ENCODE peak calls at places on chromosome X, in eight cellular contexts. One of them, this sample, is unnamed.

GRCh38 chrX:78384486-78384885 is 57.1 kb upstream of the CYSLTR1 start:
- DNase-seq in GM04504: no peak
- DNase-seq in activated CD8-positive, alpha-beta memory T cell treated with anti-CD3 and anti-CD28 coated beads for 48 hours: no peak
- DNase-seq in activated T-helper 1 cell treated with anti-CD3 and anti-CD28 coated beads, Interleukin-2, amount 50 U/mL, for 16 hours: no peak
- DNase-seq in T-helper 2 cell: no peak
- DNase-seq in amniotic stem cell: no peak
- DNase-seq in NCI-H774: no peak
- DNase-seq in Calu3: no peak
- DNase-seq in this sample: no peak

GRCh38 chrX:64977830-64978229 is 1.6 kb upstream of the ZC4H2 start:
- DNase-seq in GM04504: no peak
- DNase-seq in activated CD8-positive, alpha-beta memory T cell treated with anti-CD3 and anti-CD28 coated beads for 48 hours: no peak
- DNase-seq in activated T-helper 1 cell treated with anti-CD3 and anti-CD28 coated beads, Interleukin-2, amount 50 U/mL, for 16 hours: no peak
- DNase-seq in T-helper 2 cell: no peak
- DNase-seq in amniotic stem cell: no peak
- DNase-seq in NCI-H774: no peak
- DNase-seq in Calu3: no peak
- DNase-seq in this sample: no peak

GRCh38 chrX:136310411-136310810 is 9.6 kb downstream of the ADGRG4 start:
- DNase-seq in GM04504: no peak
- DNase-seq in activated CD8-positive, alpha-beta memory T cell treated with anti-CD3 and anti-CD28 coated beads for 48 hours: no peak
- DNase-seq in activated T-helper 1 cell treated with anti-CD3 and anti-CD28 coated beads, Interleukin-2, amount 50 U/mL, for 16 hours: no peak
- DNase-seq in T-helper 2 cell: no peak
- DNase-seq in amniotic stem cell: no peak
- DNase-seq in NCI-H774: no peak
- DNase-seq in Calu3: no peak
- DNase-seq in this sample: no peak

GRCh38 chrX:23832750-23833149 is 49.8 kb downstream of the SAT1 start:
- DNase-seq in GM04504: no peak
- DNase-seq in activated CD8-positive, alpha-beta memory T cell treated with anti-CD3 and anti-CD28 coated beads for 48 hours: no peak
- DNase-seq in activated T-helper 1 cell treated with anti-CD3 and anti-CD28 coated beads, Interleukin-2, amount 50 U/mL, for 16 hours: no peak
- DNase-seq in T-helper 2 cell: no peak
- DNase-seq in amniotic stem cell: no peak
- DNase-seq in NCI-H774: no peak
- DNase-seq in Calu3: no peak
- DNase-seq in this sample: no peak

GRCh38 chrX:20969565-20969964 is 404.7 kb upstream of the CNKSR2 start:
- DNase-seq in GM04504: no peak
- DNase-seq in activated CD8-positive, alpha-beta memory T cell treated with anti-CD3 and anti-CD28 coated beads for 48 hours: no peak
- DNase-seq in activated T-helper 1 cell treated with anti-CD3 and anti-CD28 coated beads, Interleukin-2, amount 50 U/mL, for 16 hours: no peak
- DNase-seq in T-helper 2 cell: no peak
- DNase-seq in amniotic stem cell: no peak
- DNase-seq in NCI-H774: no peak
- DNase-seq in Calu3: no peak
- DNase-seq in this sample: no peak

GRCh38 chrX:27555514-27555913 is 34.6 kb upstream of the DCAF8L2 start:
- DNase-seq in GM04504: no peak
- DNase-seq in activated CD8-positive, alpha-beta memory T cell treated with anti-CD3 and anti-CD28 coated beads for 48 hours: no peak
- DNase-seq in activated T-helper 1 cell treated with anti-CD3 and anti-CD28 coated beads, Interleukin-2, amount 50 U/mL, for 16 hours: no peak
- DNase-seq in T-helper 2 cell: no peak
- DNase-seq in amniotic stem cell: no peak
- DNase-seq in NCI-H774: peak; percentile 0
- DNase-seq in Calu3: peak; percentile 6
- DNase-seq in this sample: no peak

GRCh38 chrX:129427267-129427666 is 96.0 kb downstream of the SMARCA1 start:
- DNase-seq in GM04504: no peak
- DNase-seq in activated CD8-positive, alpha-beta memory T cell treated with anti-CD3 and anti-CD28 coated beads for 48 hours: no peak
- DNase-seq in activated T-helper 1 cell treated with anti-CD3 and anti-CD28 coated beads, Interleukin-2, amount 50 U/mL, for 16 hours: no peak
- DNase-seq in T-helper 2 cell: no peak
- DNase-seq in amniotic stem cell: no peak
- DNase-seq in NCI-H774: no peak
- DNase-seq in Calu3: peak; percentile 1
- DNase-seq in this sample: no peak

GRCh38 chrX:43559643-43560042 is 96.5 kb upstream of the MAOA start:
- DNase-seq in GM04504: no peak
- DNase-seq in activated CD8-positive, alpha-beta memory T cell treated with anti-CD3 and anti-CD28 coated beads for 48 hours: no peak
- DNase-seq in activated T-helper 1 cell treated with anti-CD3 and anti-CD28 coated beads, Interleukin-2, amount 50 U/mL, for 16 hours: peak; percentile 3
- DNase-seq in T-helper 2 cell: no peak
- DNase-seq in amniotic stem cell: no peak
- DNase-seq in NCI-H774: peak; percentile 20
- DNase-seq in Calu3: peak; percentile 55
- DNase-seq in this sample: peak; percentile 52

GRCh38 chrX:15530318-15530717 is 29.7 kb downstream of the BMX start:
- DNase-seq in GM04504: no peak
- DNase-seq in activated CD8-positive, alpha-beta memory T cell treated with anti-CD3 and anti-CD28 coated beads for 48 hours: no peak
- DNase-seq in activated T-helper 1 cell treated with anti-CD3 and anti-CD28 coated beads, Interleukin-2, amount 50 U/mL, for 16 hours: no peak
- DNase-seq in T-helper 2 cell: no peak
- DNase-seq in amniotic stem cell: no peak
- DNase-seq in NCI-H774: no peak
- DNase-seq in Calu3: peak; percentile 52
- DNase-seq in this sample: no peak

GRCh38 chrX:13215729-13216128 is 104.1 kb downstream of the ATXN3L start:
- DNase-seq in GM04504: no peak
- DNase-seq in activated CD8-positive, alpha-beta memory T cell treated with anti-CD3 and anti-CD28 coated beads for 48 hours: no peak
- DNase-seq in activated T-helper 1 cell treated with anti-CD3 and anti-CD28 coated beads, Interleukin-2, amount 50 U/mL, for 16 hours: no peak
- DNase-seq in T-helper 2 cell: no peak
- DNase-seq in amniotic stem cell: peak; percentile 2
- DNase-seq in NCI-H774: no peak
- DNase-seq in Calu3: no peak
- DNase-seq in this sample: no peak

GRCh38 chrX:118459494-118459893 is 36.1 kb upstream of the DOCK11 start:
- DNase-seq in GM04504: peak; percentile 15
- DNase-seq in activated CD8-positive, alpha-beta memory T cell treated with anti-CD3 and anti-CD28 coated beads for 48 hours: no peak
- DNase-seq in activated T-helper 1 cell treated with anti-CD3 and anti-CD28 coated beads, Interleukin-2, amount 50 U/mL, for 16 hours: no peak
- DNase-seq in T-helper 2 cell: peak; percentile 3
- DNase-seq in amniotic stem cell: no peak
- DNase-seq in NCI-H774: peak; percentile 59
- DNase-seq in Calu3: peak; percentile 32
- DNase-seq in this sample: no peak

GRCh38 chrX:17547658-17548057 is 172.7 kb downstream of the NHS start:
- DNase-seq in GM04504: peak; percentile 56
- DNase-seq in activated CD8-positive, alpha-beta memory T cell treated with anti-CD3 and anti-CD28 coated beads for 48 hours: no peak
- DNase-seq in activated T-helper 1 cell treated with anti-CD3 and anti-CD28 coated beads, Interleukin-2, amount 50 U/mL, for 16 hours: no peak
- DNase-seq in T-helper 2 cell: no peak
- DNase-seq in amniotic stem cell: no peak
- DNase-seq in NCI-H774: peak; percentile 13
- DNase-seq in Calu3: peak; percentile 84
- DNase-seq in this sample: peak; percentile 92

GRCh38 chrX:57977992-57978391 is 67.7 kb upstream of the ZXDA start:
- DNase-seq in GM04504: no peak
- DNase-seq in activated CD8-positive, alpha-beta memory T cell treated with anti-CD3 and anti-CD28 coated beads for 48 hours: no peak
- DNase-seq in activated T-helper 1 cell treated with anti-CD3 and anti-CD28 coated beads, Interleukin-2, amount 50 U/mL, for 16 hours: no peak
- DNase-seq in T-helper 2 cell: no peak
- DNase-seq in amniotic stem cell: no peak
- DNase-seq in NCI-H774: no peak
- DNase-seq in Calu3: no peak
- DNase-seq in this sample: no peak

GRCh38 chrX:48897157-48897620 is 379 bp downstream of the TIMM17B start:
- DNase-seq in GM04504: no peak
- DNase-seq in activated CD8-positive, alpha-beta memory T cell treated with anti-CD3 and anti-CD28 coated beads for 48 hours: no peak
- DNase-seq in activated T-helper 1 cell treated with anti-CD3 and anti-CD28 coated beads, Interleukin-2, amount 50 U/mL, for 16 hours: no peak
- DNase-seq in T-helper 2 cell: peak; percentile 60
- DNase-seq in amniotic stem cell: peak; percentile 8
- DNase-seq in NCI-H774: peak; percentile 61
- DNase-seq in Calu3: peak; percentile 85
- DNase-seq in this sample: peak; percentile 83

GRCh38 chrX:97401154-97401553 is 517.4 kb downstream of the RPA4 start:
- DNase-seq in GM04504: no peak
- DNase-seq in activated CD8-positive, alpha-beta memory T cell treated with anti-CD3 and anti-CD28 coated beads for 48 hours: no peak
- DNase-seq in activated T-helper 1 cell treated with anti-CD3 and anti-CD28 coated beads, Interleukin-2, amount 50 U/mL, for 16 hours: no peak
- DNase-seq in T-helper 2 cell: no peak
- DNase-seq in amniotic stem cell: no peak
- DNase-seq in NCI-H774: no peak
- DNase-seq in Calu3: no peak
- DNase-seq in this sample: no peak

GRCh38 chrX:12771445-12772069 is 19.7 kb upstream of the PRPS2 start:
- DNase-seq in GM04504: no peak
- DNase-seq in activated CD8-positive, alpha-beta memory T cell treated with anti-CD3 and anti-CD28 coated beads for 48 hours: peak; percentile 37
- DNase-seq in activated T-helper 1 cell treated with anti-CD3 and anti-CD28 coated beads, Interleukin-2, amount 50 U/mL, for 16 hours: peak; percentile 40
- DNase-seq in T-helper 2 cell: peak; percentile 57
- DNase-seq in amniotic stem cell: no peak
- DNase-seq in NCI-H774: no peak
- DNase-seq in Calu3: peak; percentile 79
- DNase-seq in this sample: peak; percentile 50